ENCODE peak calls at places on chromosomes 16 and 17, in five cellular contexts. P, U, J, D and X are unnamed samples. For H3K36me3, the result is how much of the 10 kb centered on the place peaks cover.

GRCh38 chr16:50585331-50585776 is 37.2 kb downstream of the NKD1 start:
- DNase-seq in P (peak), D (peak), J (no peak), U (peak), X (no peak)

GRCh38 chr16:27444015-27444414 is 42.0 kb downstream of the IL21R start:
- DNase-seq in D (no peak), P (no peak), J (no peak), U (no peak), X (peak)

GRCh38 chr16:62201911-62202310 is 165.7 kb upstream of the CDH8 start:
- DNase-seq in U (no peak), D (no peak), J (no peak), P (no peak), X (no peak)

GRCh38 chr17:27817731-27818130 is 17.4 kb upstream of the NOS2 start:
- DNase-seq in P (no peak), J (no peak), D (no peak), U (no peak), X (peak)

GRCh38 chr16:89827383-89828198 is 684 bp upstream of the SPIRE2 start:
- DNase-seq in D (peak), P (peak), J (no peak), U (peak), X (peak)

GRCh38 chr16:2819179-2819938 is 2.3 kb downstream of the PRSS21 start:
- DNase-seq in P (peak), D (no peak), J (no peak), U (no peak), X (no peak)

GRCh38 chr17:36824678-36825091 is 112.6 kb upstream of the LHX1 start:
- DNase-seq in J (no peak), D (no peak), U (no peak), P (no peak), X (peak)

GRCh38 chr16:56332464-56333079 is 92.8 kb downstream of the AMFR start:
- DNase-seq in D (peak), U (peak), P (peak), J (peak), X (no peak)

GRCh38 chr16:23952128-23953041 is 116.6 kb downstream of the PRKCB start:
- DNase-seq in J (no peak), U (peak), D (no peak), P (no peak), X (no peak)

GRCh38 chr17:3026125-3026855 is 37.1 kb downstream of the OR1D5 start:
- DNase-seq in U (no peak), P (peak), D (no peak), J (no peak), X (no peak)

GRCh38 chr17:36546418-36547093 is 1.8 kb downstream of the GGNBP2 start:
- DNase-seq in P (no peak), U (no peak), J (no peak), D (no peak), X (peak)

GRCh38 chr16:1659071-1659470 is 19.0 kb upstream of the JPT2 start:
- DNase-seq in D (no peak), P (no peak), J (no peak), U (no peak), X (no peak)

GRCh38 chr17:49646391-49647255 is 31.3 kb downstream of the SPOP start:
- DNase-seq in U (no peak), D (peak), J (peak), P (no peak), X (peak)

GRCh38 chr16:78844682-78845081 is 745.2 kb downstream of the WWOX start:
- DNase-seq in P (no peak), D (no peak), J (no peak), U (peak), X (no peak)

GRCh38 chr17:4040784-4041183 is 76.5 kb upstream of the ATP2A3 start:
- DNase-seq in P (no peak), U (no peak), J (no peak), D (no peak), X (no peak)

GRCh38 chr17:16040710-16041251 is 41.2 kb downstream of the TTC19 start:
- DNase-seq in D (no peak), U (no peak), P (no peak), J (no peak), X (no peak)

GRCh38 chr17:39194089-39194984 is 3.1 kb downstream of the CACNB1 start:
- DNase-seq in J (peak), U (peak), P (no peak), D (peak), X (no peak)

GRCh38 chr17:49994085-49995054 is 654 bp downstream of the DLX3 start:
- DNase-seq in P (peak), J (no peak), U (no peak), D (no peak), X (no peak)

GRCh38 chr17:68512967-68513474 is 791 bp downstream of the PRKAR1A start:
- DNase-seq in U (peak), J (peak), P (peak), D (no peak), X (peak)

GRCh38 chr17:4170639-4171280 is 27.8 kb downstream of the CYB5D2 start:
- DNase-seq in J (no peak), U (no peak), P (no peak), D (no peak), X (no peak)

GRCh38 chr16:2713985-2714774 is 5.8 kb downstream of the PRSS27 start:
- DNase-seq in J (no peak), P (no peak), U (no peak), D (no peak), X (no peak)

GRCh38 chr17:72646176-72646575 is 446.3 kb downstream of the SLC39A11 start:
- DNase-seq in J (no peak), D (no peak), U (peak), P (no peak), X (no peak)

GRCh38 chr17:8734876-8735275 is 9.8 kb downstream of the CCDC42 start:
- DNase-seq in P (no peak), U (no peak), J (no peak), D (no peak), X (no peak)

GRCh38 chr16:29116980-29117379 is 132.1 kb downstream of the LAT start:
- DNase-seq in J (no peak), P (no peak), D (no peak), U (no peak), X (no peak)

GRCh38 chr16:28204211-28204610 is 7.6 kb downstream of the XPO6 start:
- DNase-seq in P (no peak), U (no peak), D (no peak), J (no peak), X (no peak)

GRCh38 chr16:67448580-67448979 is 17.7 kb downstream of the HSD11B2 start:
- DNase-seq in P (peak), U (no peak), J (no peak), D (no peak), X (no peak)
- H3K36me3 ChIP-seq in P (under half), U (under half), J (under half), D (half or more), X (under half)

GRCh38 chr16:30184430-30185140 is 1.2 kb downstream of the CORO1A start:
- DNase-seq in U (no peak), D (peak), P (peak), J (no peak), X (peak)
- H3K4me3 ChIP-seq in U (no peak), D (peak), P (peak), J (no peak), X (no peak)

DNA sequence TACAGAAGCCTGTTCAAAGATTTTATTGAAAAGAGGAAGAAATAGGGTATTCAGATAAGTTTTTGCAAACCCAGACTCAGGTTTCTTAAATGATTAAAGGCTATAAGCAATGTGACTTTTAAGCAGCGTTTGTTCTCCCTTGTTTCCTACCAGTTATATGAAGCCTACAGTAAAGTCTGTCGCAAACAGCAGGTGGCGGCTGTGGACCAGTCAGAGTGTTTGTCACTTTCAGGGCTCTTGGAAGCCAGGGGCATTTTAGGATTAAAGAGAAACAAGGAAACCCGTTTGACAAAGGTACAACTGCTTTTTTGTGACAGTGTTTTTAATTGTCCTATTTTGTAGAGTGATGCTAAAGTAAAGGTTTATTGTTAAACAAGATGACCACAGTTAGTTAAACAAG is 7.7 kb upstream of the RARA start:
- DNase-seq in J (no peak), D (no peak), P (peak), U (no peak), X (no peak)
- TF ChIP-seq CTCF in J (peak), D (no peak), P (no peak), U (no peak), X (peak)

GRCh38 chr17:76399175-76400172 is 15.1 kb downstream of the SPHK1 start:
- DNase-seq in U (no peak), P (no peak), D (no peak), J (no peak), X (no peak)
- H3K36me3 ChIP-seq in U (half or more), P (under half), D (half or more), J (half or more), X (under half)

GRCh38 chr16:8596581-8596980 is 6.3 kb upstream of the TMEM114 start:
- DNase-seq in U (no peak), P (no peak), J (no peak), D (no peak), X (no peak)

GRCh38 chr16:8605554-8605953 is 15.2 kb upstream of the TMEM114 start:
- DNase-seq in J (no peak), U (no peak), P (no peak), D (no peak), X (no peak)

GRCh38 chr16:8595783-8596182 is 5.5 kb upstream of the TMEM114 start:
- DNase-seq in P (no peak), D (no peak), J (no peak), U (no peak), X (no peak)

DNA sequence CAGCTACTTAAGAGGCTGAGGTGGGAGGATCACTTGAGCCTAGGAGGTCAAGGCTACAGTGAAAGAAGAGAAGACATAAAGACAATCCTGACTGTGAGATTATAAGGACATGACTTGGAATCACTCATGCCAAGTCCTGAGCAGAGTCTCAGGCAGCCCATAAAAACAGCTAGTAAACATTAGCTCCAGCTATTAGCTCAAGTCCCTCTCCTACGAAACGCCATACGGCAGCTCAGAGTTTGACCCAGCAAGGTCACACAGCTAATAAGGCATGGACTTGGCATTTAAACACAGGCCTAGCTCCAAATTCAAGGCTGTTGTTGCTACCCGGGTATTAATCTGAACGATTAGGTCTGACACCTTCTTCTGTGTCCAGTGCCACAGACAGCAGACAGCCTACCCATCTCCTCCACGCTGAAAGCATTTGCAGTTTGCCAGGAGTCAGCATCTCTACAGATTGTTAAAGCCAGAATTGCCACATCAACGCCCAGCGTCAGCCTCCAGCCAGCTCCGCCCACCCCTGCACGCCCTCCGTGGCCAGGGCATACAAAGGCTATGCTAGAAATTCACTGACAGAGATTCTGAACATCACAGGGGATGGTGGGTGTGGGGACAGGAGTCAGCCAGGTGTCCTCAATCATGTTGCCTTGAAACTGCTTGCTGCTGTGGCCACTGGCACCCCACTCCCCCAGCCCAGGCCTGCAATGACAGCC is 10.0 kb upstream of the TMEM114 start:
- DNase-seq in U (no peak), P (no peak), D (no peak), J (no peak), X (no peak)
- H3K4me3 ChIP-seq in U (no peak), P (no peak), D (no peak), J (no peak), X (no peak)

GRCh38 chr16:70751593-70751992 is 49.4 kb downstream of the VAC14 start:
- DNase-seq in U (no peak), J (no peak), D (no peak), P (no peak), X (no peak)
- TF ChIP-seq CTCF in U (no peak), J (no peak), D (no peak), P (no peak), X (no peak)

DNA sequence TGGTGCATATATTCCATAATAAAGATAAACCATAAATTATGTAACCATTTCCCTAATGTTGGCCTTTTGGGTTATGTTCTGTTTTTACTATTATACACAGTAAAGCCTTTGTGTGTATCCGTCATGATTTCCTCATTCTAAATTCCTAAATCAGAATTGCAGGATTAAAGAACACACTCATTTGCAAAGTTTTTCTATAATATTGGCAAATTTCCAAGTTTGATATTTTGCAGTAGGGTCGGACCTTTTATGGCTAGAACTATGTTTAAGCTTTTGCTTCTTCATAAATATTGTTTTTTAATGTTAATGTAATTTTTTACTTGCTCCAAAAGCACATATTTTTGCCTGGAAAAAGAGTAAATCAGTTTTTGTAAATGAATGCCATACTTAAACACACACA is 16.6 kb downstream of the GOSR1 start:
- DNase-seq in U (no peak), P (no peak), J (no peak), D (no peak), X (no peak)
- H3K36me3 ChIP-seq in U (half or more), P (under half), J (half or more), D (under half), X (under half)

GRCh38 chr16:84952335-84953050 is 58.8 kb downstream of the ZDHHC7 start:
- DNase-seq in D (peak), P (peak), U (peak), J (peak), X (peak)
- H3K4me3 ChIP-seq in D (no peak), P (no peak), U (no peak), J (no peak), X (no peak)

GRCh38 chr17:60641810-60642220 is 35.8 kb upstream of the BCAS3 start:
- DNase-seq in P (peak), J (peak), U (peak), D (peak), X (peak)

GRCh38 chr17:60641126-60641525 is 36.5 kb upstream of the BCAS3 start:
- DNase-seq in J (no peak), D (no peak), U (no peak), P (no peak), X (no peak)

GRCh38 chr17:60637683-60638082 is 37.7 kb downstream of the PPM1D start:
- DNase-seq in U (no peak), D (no peak), J (no peak), P (no peak), X (no peak)

GRCh38 chr17:60639019-60639330 is 38.7 kb upstream of the BCAS3 start:
- DNase-seq in D (no peak), U (no peak), P (no peak), J (no peak), X (no peak)

GRCh38 chr17:60640503-60640902 is 37.1 kb upstream of the BCAS3 start:
- DNase-seq in J (no peak), U (no peak), P (no peak), D (no peak), X (peak)
- TF ChIP-seq CTCF in J (no peak), U (peak), P (no peak), D (no peak), X (peak)

DNA sequence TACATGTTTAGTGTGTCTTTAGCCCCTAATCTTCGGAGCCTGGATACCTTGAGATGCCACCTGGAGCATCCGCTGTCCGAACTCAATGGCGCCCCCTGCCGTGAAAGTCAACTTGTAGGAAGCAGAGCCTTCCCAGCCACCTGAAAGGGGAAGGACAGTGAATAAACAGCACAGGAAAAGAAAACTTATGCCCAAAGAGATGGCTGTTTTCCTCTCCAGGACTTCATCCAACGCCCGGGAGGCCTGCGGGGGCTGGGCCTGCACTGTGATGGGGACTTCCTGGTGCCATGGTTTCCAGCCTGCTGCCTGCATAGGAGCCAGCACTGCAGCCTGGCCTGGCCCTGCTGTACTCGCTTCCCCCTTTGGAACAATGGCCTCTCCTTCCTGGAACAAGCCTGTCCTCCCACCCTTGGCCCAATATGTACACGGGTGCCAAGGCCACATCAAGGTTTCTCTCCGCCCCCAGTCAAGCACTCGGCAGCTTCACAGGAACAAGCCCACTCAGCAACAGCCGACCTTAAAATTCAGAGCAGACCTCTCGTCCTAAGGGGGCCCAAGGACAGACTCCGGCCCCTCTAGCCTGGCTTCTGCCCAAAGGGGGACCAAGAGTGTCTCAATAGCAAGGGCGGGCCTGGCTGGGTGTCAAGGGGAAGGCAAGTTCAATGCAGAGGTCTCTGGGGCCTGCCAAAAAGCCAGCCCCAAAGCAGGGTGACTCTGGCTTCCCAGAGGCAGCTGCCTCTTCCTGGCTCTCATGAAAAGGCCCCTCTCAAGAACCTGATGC is 4.5 kb upstream of the UNC13D start:
- DNase-seq in D (peak), U (peak), P (peak), J (no peak), X (peak)
- H3K36me3 ChIP-seq in D (half or more), U (under half), P (under half), J (half or more), X (under half)